ENCODE peak calls at places on chromosomes 2 and 18, in four cellular contexts. F is HCT116, J is K562, Q is HepG2. P is an unnamed sample.
A peak's percentile ranks its signal among the peaks of the same experiment; 100 is the strongest.

GRCh38 chr2:117330611-117331010 is 483.9 kb upstream of the DDX18 start:
- DNase-seq in J (no peak), Q (no peak), F (no peak), P (no peak)

GRCh38 chr2:175576875-175577274 is 395.4 kb upstream of the ATP5MC3 start:
- DNase-seq in F (no peak), Q (no peak), J (no peak), P (peak; percentile 10)

GRCh38 chr2:71687412-71687811 is 234.1 kb downstream of the DYSF start:
- DNase-seq in Q (no peak), J (no peak), F (no peak), P (no peak)

GRCh38 chr2:166424841-166425240 is 49.1 kb upstream of the SCN9A start:
- DNase-seq in F (no peak), Q (no peak), J (no peak), P (no peak)

GRCh38 chr2:65096948-65097347 is 33.0 kb downstream of the RAB1A start:
- DNase-seq in J (no peak), Q (no peak), F (no peak), P (no peak)

GRCh38 chr2:71482055-71482454 is 28.7 kb downstream of the DYSF start:
- DNase-seq in Q (no peak), F (no peak), J (no peak), P (no peak)

GRCh38 chr2:98917031-98917459 is 19.0 kb downstream of the CRACDL start:
- DNase-seq in Q (no peak), J (no peak), F (peak; percentile 8), P (no peak)

GRCh38 chr2:54927751-54928615 is 122.3 kb downstream of the RTN4 start:
- DNase-seq in F (no peak), J (no peak), Q (no peak), P (no peak)

GRCh38 chr2:70851704-70852103 is 16.1 kb upstream of the CD207 start:
- DNase-seq in J (no peak), F (no peak), Q (no peak), P (no peak)

GRCh38 chr18:57791911-57792310 is 11.2 kb downstream of the ATP8B1 start:
- DNase-seq in Q (no peak), J (no peak), F (no peak), P (no peak)

GRCh38 chr2:65545818-65546217 is 113.4 kb upstream of the SPRED2 start:
- DNase-seq in Q (no peak), J (no peak), F (no peak), P (no peak)

GRCh38 chr2:68368657-68369339 is 3.7 kb downstream of the PLEK start:
- DNase-seq in F (no peak), J (no peak), Q (no peak), P (no peak)

GRCh38 chr2:240245706-240246105 is 105.2 kb upstream of the OTOS start:
- DNase-seq in F (no peak), Q (no peak), J (no peak), P (no peak)

GRCh38 chr2:190713476-190713875 is 64.6 kb downstream of the NAB1 start:
- DNase-seq in Q (no peak), F (no peak), J (no peak), P (no peak)

GRCh38 chr18:46333371-46334199 is 229.4 kb downstream of the HAUS1 start:
- DNase-seq in J (no peak), F (peak; percentile 22), Q (no peak), P (peak; percentile 96)

GRCh38 chr2:178322068-178322467 is 127.8 kb downstream of the OSBPL6 start:
- DNase-seq in J (no peak), F (no peak), Q (no peak), P (no peak)

GRCh38 chr2:199457147-199458016 is at the start of gene SATB2:
- DNase-seq in Q (no peak), J (peak; percentile 62), F (peak; percentile 65), P (peak; percentile 47)

GRCh38 chr2:56287974-56288373 is 104.2 kb downstream of the CCDC85A start:
- DNase-seq in J (no peak), F (peak; percentile 3), Q (no peak), P (no peak)

GRCh38 chr2:88813612-88814011 is 122.1 kb downstream of the RPIA start:
- DNase-seq in F (no peak), J (no peak), Q (no peak), P (no peak)

GRCh38 chr2:29014811-29015414 is 33.8 kb downstream of the TOGARAM2 start:
- DNase-seq in J (peak; percentile 28), Q (no peak), F (no peak), P (no peak)

GRCh38 chr2:215535726-215536125 is 99.9 kb upstream of the FN1 start:
- DNase-seq in Q (peak; percentile 48), J (no peak), F (no peak), P (no peak)

GRCh38 chr2:6639870-6640639 is 225.7 kb downstream of the CMPK2 start:
- DNase-seq in F (no peak), J (no peak), Q (no peak), P (no peak)

GRCh38 chr2:18435425-18436037 is 124.9 kb downstream of the RDH14 start:
- DNase-seq in J (peak; percentile 20), Q (peak; percentile 58), F (peak; percentile 52), P (peak; percentile 21)

GRCh38 chr2:211033765-211034164 is 477.4 kb downstream of the CPS1 start:
- DNase-seq in F (peak; percentile 12), J (no peak), Q (peak; percentile 35), P (peak; percentile 6)

GRCh38 chr2:241859436-241860183 is 916 bp upstream of the PDCD1 start:
- DNase-seq in F (no peak), Q (no peak), J (peak; percentile 71), P (peak; percentile 77)

GRCh38 chr2:161586517-161587167 is 37.6 kb upstream of the SLC4A10 start:
- DNase-seq in Q (peak; percentile 22), F (peak; percentile 23), J (peak; percentile 19), P (peak; percentile 27)

GRCh38 chr18:7466190-7466589 is 100.9 kb upstream of the PTPRM start:
- DNase-seq in Q (no peak), F (no peak), J (no peak), P (no peak)
- TF ChIP-seq ELF1 in Q (no peak), F (no peak), J (no peak), P (no peak)

GRCh38 chr18:12639990-12640880 is 17.7 kb downstream of the SPIRE1 start:
- DNase-seq in J (peak; percentile 29), F (no peak), Q (peak; percentile 68), P (no peak)
- TF ChIP-seq ELF1 in J (no peak), F (no peak), Q (peak; percentile 23), P (no peak)

DNA sequence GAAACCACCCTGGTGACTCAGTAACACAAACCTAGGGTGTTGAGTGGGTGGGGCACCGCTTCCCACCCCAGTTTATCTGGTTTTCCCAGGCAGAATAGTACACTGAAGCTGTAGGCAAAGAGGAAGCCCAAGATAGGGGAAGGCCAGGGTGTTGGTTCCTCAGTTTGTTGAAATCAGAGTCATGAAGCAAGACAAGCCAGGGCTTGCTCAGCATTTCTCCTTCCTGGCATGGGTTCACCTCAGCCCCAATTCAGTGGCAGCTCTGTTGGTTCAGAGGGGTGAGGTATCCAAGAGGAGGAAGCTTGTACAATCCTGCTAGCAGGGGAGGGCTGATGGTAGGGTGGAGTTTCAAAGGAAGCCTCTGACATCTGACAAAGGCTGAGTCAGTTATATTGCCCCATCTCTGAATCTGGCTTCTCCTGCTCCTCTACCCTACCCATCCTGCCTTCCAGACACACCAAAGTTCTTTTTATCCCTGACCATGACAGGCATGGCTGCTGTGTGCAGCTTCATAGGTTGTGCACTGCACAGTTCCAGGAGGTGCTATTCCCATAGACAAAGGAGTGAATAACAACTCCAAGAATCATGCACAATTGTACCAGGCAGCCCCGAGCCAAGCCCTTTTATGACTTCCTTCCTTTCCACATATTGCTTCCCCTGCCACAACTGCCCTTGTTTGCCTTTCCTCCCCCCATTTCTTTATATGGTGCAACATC is 24.9 kb upstream of the RAB10 start:
- DNase-seq in F (peak; percentile 43), Q (peak; percentile 48), J (no peak), P (no peak)
- TF ChIP-seq ELF1 in F (no peak), Q (no peak), J (no peak), P (no peak)

GRCh38 chr2:142967060-142967459 is 89.6 kb downstream of the KYNU start:
- DNase-seq in Q (no peak), F (no peak), J (no peak), P (no peak)

GRCh38 chr2:142965464-142965863 is 88.0 kb downstream of the KYNU start:
- DNase-seq in F (no peak), Q (no peak), J (no peak), P (no peak)

GRCh38 chr2:142961202-142961601 is 83.7 kb downstream of the KYNU start:
- DNase-seq in J (no peak), F (no peak), Q (no peak), P (no peak)

GRCh38 chr2:142966281-142966680 is 88.8 kb downstream of the KYNU start:
- DNase-seq in Q (no peak), J (no peak), F (no peak), P (no peak)
- TF ChIP-seq ELF1 in Q (no peak), J (no peak), F (no peak), P (no peak)

P was measured in SK-N-SH.